ENCODE peak calls at places on chromosomes 11 and 22, in ten cellular contexts. F is stomach; N is brain microvascular endothelial cell; K is OCI-LY7; C is fibroblast of lung; X is H9; T is CD4-positive, alpha-beta T cell; I is GM23338; V is upper lobe of left lung; Z is heart left ventricle. O is an unnamed sample.

GRCh38 chr11:67700141-67700540 is 25.7 kb upstream of the ALDH3B2 start:
- DNase-seq in F (no peak), N (no peak), K (no peak), C (no peak), X (no peak), T (no peak), I (peak), V (no peak), Z (no peak), O (peak)

GRCh38 chr22:41320416-41321240 is 19.3 kb downstream of the ZC3H7B start:
- DNase-seq in F (no peak), N (no peak), K (no peak), C (no peak), X (no peak), T (no peak), I (no peak), V (no peak), Z (no peak), O (no peak)

GRCh38 chr22:19959587-19960490 is 18.2 kb upstream of the TXNRD2 start:
- DNase-seq in F (no peak), N (no peak), K (no peak), C (no peak), X (no peak), T (no peak), I (no peak), V (no peak), Z (peak), O (no peak)

GRCh38 chr11:80330302-80330701 is 889.5 kb upstream of the TENM4 start:
- DNase-seq in F (no peak), N (peak), K (no peak), C (peak), X (no peak), T (no peak), I (no peak), V (no peak), Z (no peak), O (no peak)

GRCh38 chr22:39013923-39014722 is at the start of gene APOBEC3C:
- DNase-seq in F (peak), N (peak), K (peak), C (peak), X (peak), T (peak), I (peak), V (peak), Z (peak), O (peak)

GRCh38 chr11:36412781-36413383 is 97.2 kb downstream of the TRAF6 start:
- DNase-seq in F (no peak), N (peak), K (no peak), C (peak), X (no peak), T (no peak), I (no peak), V (no peak), Z (no peak), O (no peak)

GRCh38 chr11:74138572-74138971 is 32.2 kb downstream of the C2CD3 start:
- DNase-seq in F (no peak), N (peak), K (no peak), C (peak), X (no peak), T (no peak), I (peak), V (no peak), Z (no peak), O (no peak)

GRCh38 chr11:27700351-27701261 is at the start of gene BDNF:
- DNase-seq in F (no peak), N (no peak), K (no peak), C (peak), X (peak), T (no peak), I (peak), V (no peak), Z (no peak), O (peak)

GRCh38 chr22:39183991-39184585 is 31.6 kb upstream of the CBX7 start:
- DNase-seq in F (no peak), N (peak), K (no peak), C (peak), X (no peak), T (no peak), I (peak), V (no peak), Z (no peak), O (no peak)

GRCh38 chr11:34355726-34356125 is 2.1 kb downstream of the ABTB2 start:
- DNase-seq in F (no peak), N (no peak), K (no peak), C (no peak), X (no peak), T (no peak), I (no peak), V (no peak), Z (no peak), O (no peak)

GRCh38 chr11:24422371-24422770 is 74.5 kb upstream of the LUZP2 start:
- DNase-seq in F (no peak), N (peak), K (no peak), C (no peak), X (no peak), T (no peak), I (no peak), V (no peak), Z (no peak), O (no peak)

GRCh38 chr11:71452354-71453020 is 516 bp upstream of the NADSYN1 start:
- DNase-seq in F (peak), N (peak), K (peak), C (peak), X (peak), T (peak), I (peak), V (peak), Z (no peak), O (peak)

GRCh38 chr11:106520146-106520912 is 442.9 kb downstream of the AASDHPPT start:
- DNase-seq in F (no peak), N (no peak), K (no peak), C (no peak), X (no peak), T (no peak), I (no peak), V (no peak), Z (no peak), O (no peak)

GRCh38 chr11:124113890-124114289 is 1.4 kb upstream of the VWA5A start:
- DNase-seq in F (no peak), N (no peak), K (no peak), C (peak), X (no peak), T (no peak), I (no peak), V (no peak), Z (no peak), O (no peak)

GRCh38 chr22:44033689-44034088 is 9.6 kb downstream of the PARVB start:
- DNase-seq in F (no peak), N (peak), K (no peak), C (peak), X (no peak), T (no peak), I (peak), V (no peak), Z (no peak), O (no peak)

GRCh38 chr11:78780889-78781288 is 206.2 kb upstream of the NARS2 start:
- DNase-seq in F (no peak), N (no peak), K (no peak), C (no peak), X (no peak), T (no peak), I (no peak), V (no peak), Z (no peak), O (no peak)

GRCh38 chr11:96187779-96188624 is 155.0 kb downstream of the MAML2 start:
- DNase-seq in F (no peak), N (peak), K (no peak), C (peak), X (no peak), T (no peak), I (no peak), V (no peak), Z (no peak), O (no peak)

GRCh38 chr11:57301711-57302423 is 22.9 kb downstream of the TNKS1BP1 start:
- DNase-seq in F (no peak), N (no peak), K (no peak), C (no peak), X (no peak), T (no peak), I (no peak), V (no peak), Z (no peak), O (no peak)

GRCh38 chr22:27057717-27058116 is 400.3 kb downstream of the MIAT start:
- DNase-seq in F (no peak), N (no peak), K (no peak), C (no peak), X (no peak), T (no peak), I (no peak), V (no peak), Z (no peak), O (no peak)
- TF ChIP-seq CTCF in F (no peak), N (no peak), K (no peak), C (no peak), X (no peak), T (no peak), I (no peak), V (no peak), Z (no peak), O (no peak)

GRCh38 chr11:69080361-69080973 is 31.7 kb downstream of the TPCN2 start:
- DNase-seq in F (no peak), N (peak), K (no peak), C (peak), X (no peak), T (no peak), I (no peak), V (peak), Z (no peak), O (no peak)
- H3K27ac ChIP-seq in F (no peak), N (no peak), K (no peak), C (peak), X (no peak), T (peak), I (no peak), V (peak), Z (no peak), O (no peak)

GRCh38 chr22:17749605-17750395 is 24.5 kb downstream of the BID start:
- DNase-seq in F (no peak), N (no peak), K (no peak), C (no peak), X (no peak), T (no peak), I (no peak), V (no peak), Z (no peak), O (no peak)

GRCh38 chr22:17748555-17749353 is 25.5 kb downstream of the BID start:
- DNase-seq in F (no peak), N (no peak), K (no peak), C (no peak), X (peak), T (no peak), I (peak), V (no peak), Z (no peak), O (no peak)

GRCh38 chr22:17751596-17751995 is 22.7 kb downstream of the BID start:
- DNase-seq in F (no peak), N (no peak), K (no peak), C (no peak), X (no peak), T (no peak), I (no peak), V (no peak), Z (no peak), O (no peak)

GRCh38 chr22:17753401-17753989 is 20.8 kb downstream of the BID start:
- DNase-seq in F (no peak), N (peak), K (no peak), C (peak), X (no peak), T (no peak), I (no peak), V (no peak), Z (no peak), O (no peak)

GRCh38 chr22:17754233-17754925 is 19.9 kb downstream of the BID start:
- DNase-seq in F (no peak), N (no peak), K (peak), C (no peak), X (peak), T (no peak), I (peak), V (no peak), Z (no peak), O (no peak)
- TF ChIP-seq CTCF in F (no peak), N (peak), K (peak), C (no peak), X (peak), T (peak), I (peak), V (no peak), Z (peak), O (peak)

GRCh38 chr11:122723106-122723505 is 67.6 kb downstream of the UBASH3B start:
- DNase-seq in F (no peak), N (no peak), K (no peak), C (no peak), X (no peak), T (no peak), I (no peak), V (no peak), Z (no peak), O (no peak)
- H3K27ac ChIP-seq in F (no peak), N (peak), K (no peak), C (peak), X (no peak), T (no peak), I (no peak), V (no peak), Z (no peak), O (no peak)

GRCh38 chr11:120115272-120116000 is 22.5 kb downstream of the TRIM29 start:
- DNase-seq in F (no peak), N (no peak), K (no peak), C (no peak), X (no peak), T (no peak), I (no peak), V (no peak), Z (peak), O (no peak)
- TF ChIP-seq CTCF in F (no peak), N (peak), K (no peak), C (no peak), X (peak), T (no peak), I (no peak), V (no peak), Z (no peak), O (peak)